ENCODE peak calls at places on chromosomes 11 and 22, in seven cellular contexts. K is kidney, Y is AG10803, J is heart left ventricle, F is thoracic aorta, S is right lobe of liver, W is H9. E is an unnamed sample.

GRCh38 chr11:134063096-134063495 is 5.8 kb upstream of the JAM3 start:
- DNase-seq in J (no peak), F (no peak), Y (no peak), W (no peak), K (no peak), S (no peak), E (no peak)

GRCh38 chr22:31332010-31332409 is 14.1 kb downstream of the PATZ1 start:
- DNase-seq in S (no peak), J (no peak), W (no peak), Y (no peak), K (no peak), F (no peak), E (no peak)

GRCh38 chr11:5712507-5712906 is 22.9 kb downstream of the TRIM22 start:
- DNase-seq in W (no peak), K (no peak), Y (no peak), S (no peak), F (no peak), J (no peak), E (no peak)

GRCh38 chr11:83033367-83033766 is 38.3 kb downstream of the RAB30 start:
- DNase-seq in K (no peak), W (no peak), Y (no peak), S (no peak), F (no peak), J (no peak), E (no peak)

GRCh38 chr22:30826670-30827355 is 132.1 kb downstream of the OSBP2 start:
- DNase-seq in Y (no peak), F (no peak), K (peak), J (no peak), W (no peak), S (no peak), E (no peak)

GRCh38 chr11:942853-943252 is 17.2 kb downstream of the AP2A2 start:
- DNase-seq in Y (peak), W (no peak), F (no peak), K (no peak), J (no peak), S (no peak), E (no peak)

GRCh38 chr11:135027461-135027860 is 615.4 kb upstream of the B3GAT1 start:
- DNase-seq in F (no peak), J (no peak), W (peak), S (no peak), Y (peak), K (no peak), E (no peak)

GRCh38 chr11:78876686-78877085 is 302.0 kb upstream of the NARS2 start:
- DNase-seq in Y (no peak), K (no peak), S (no peak), F (no peak), W (no peak), J (no peak), E (no peak)

GRCh38 chr11:9137293-9138132 is 46.1 kb upstream of the SCUBE2 start:
- DNase-seq in W (peak), Y (peak), J (peak), S (peak), K (peak), F (peak), E (peak)

GRCh38 chr11:28400236-28401100 is 292.3 kb downstream of the METTL15 start:
- DNase-seq in W (no peak), S (no peak), F (no peak), Y (peak), K (no peak), J (no peak), E (peak)

GRCh38 chr11:35373284-35373933 is 45.9 kb downstream of the SLC1A2 start:
- DNase-seq in W (no peak), K (no peak), S (no peak), Y (no peak), J (peak), F (no peak), E (no peak)

GRCh38 chr11:33747969-33748368 is 11.7 kb upstream of the CD59 start:
- DNase-seq in Y (peak), K (no peak), W (no peak), F (no peak), S (no peak), J (no peak), E (peak)

GRCh38 chr11:30314625-30315024 is 8.3 kb upstream of the ARL14EP start:
- DNase-seq in W (no peak), F (no peak), S (no peak), Y (peak), J (no peak), K (no peak), E (no peak)

GRCh38 chr22:37045958-37046357 is 5.6 kb upstream of the KCTD17 start:
- DNase-seq in F (no peak), S (no peak), K (no peak), Y (peak), W (no peak), J (no peak), E (peak)

GRCh38 chr11:19819148-19819547 is 106.5 kb downstream of the NAV2 start:
- DNase-seq in Y (no peak), W (no peak), K (no peak), J (no peak), F (no peak), S (no peak), E (no peak)

GRCh38 chr11:29173660-29174062 is 843.2 kb downstream of the KCNA4 start:
- DNase-seq in W (no peak), S (no peak), F (no peak), J (no peak), Y (peak), K (no peak), E (peak)

GRCh38 chr11:68998390-68998911 is 14.6 kb downstream of the MRGPRF start:
- DNase-seq in S (peak), Y (peak), K (peak), J (peak), W (peak), F (no peak), E (no peak)

GRCh38 chr22:20017622-20017958 is 967 bp upstream of the ARVCF start:
- DNase-seq in F (no peak), J (no peak), K (peak), S (no peak), Y (no peak), W (no peak), E (no peak)

GRCh38 chr22:22520667-22521602 is 865 bp upstream of the ZNF280A start:
- DNase-seq in Y (no peak), K (no peak), S (no peak), J (no peak), F (no peak), W (no peak), E (no peak)

GRCh38 chr11:1151366-1152315 is 6.1 kb upstream of the MUC5AC start:
- DNase-seq in J (no peak), F (no peak), K (peak), S (peak), Y (no peak), W (peak), E (no peak)

GRCh38 chr22:49934891-49935557 is 16.6 kb downstream of the CRELD2 start:
- DNase-seq in F (no peak), S (peak), Y (peak), W (peak), J (peak), K (peak), E (no peak)

GRCh38 chr11:108693852-108694251 is 29.0 kb downstream of the DDX10 start:
- DNase-seq in K (no peak), S (no peak), F (no peak), J (no peak), W (no peak), Y (peak), E (peak)

GRCh38 chr22:38799265-38800002 is 5.5 kb upstream of the DNAL4 start:
- DNase-seq in S (no peak), W (no peak), K (no peak), Y (peak), F (no peak), J (no peak), E (peak)

GRCh38 chr11:3167143-3168119 is 2.3 kb upstream of the OSBPL5 start:
- DNase-seq in J (no peak), W (no peak), F (no peak), K (peak), Y (no peak), S (no peak), E (no peak)

GRCh38 chr11:129881570-129882170 is 13.7 kb downstream of the NFRKB start:
- DNase-seq in K (no peak), S (no peak), J (no peak), F (no peak), Y (peak), W (peak), E (peak)

GRCh38 chr22:26656896-26657851 is at the start of gene MIAT:
- DNase-seq in F (no peak), S (no peak), W (peak), J (no peak), K (no peak), Y (no peak), E (no peak)

GRCh38 chr11:119903821-119904220 is 174.8 kb upstream of the NECTIN1 start:
- DNase-seq in K (no peak), W (no peak), J (no peak), S (no peak), F (no peak), Y (no peak), E (no peak)

GRCh38 chr11:830295-831131 is 2.2 kb upstream of the CD151 start:
- DNase-seq in W (peak), K (peak), Y (peak), F (no peak), J (peak), S (peak), E (peak)

DNA sequence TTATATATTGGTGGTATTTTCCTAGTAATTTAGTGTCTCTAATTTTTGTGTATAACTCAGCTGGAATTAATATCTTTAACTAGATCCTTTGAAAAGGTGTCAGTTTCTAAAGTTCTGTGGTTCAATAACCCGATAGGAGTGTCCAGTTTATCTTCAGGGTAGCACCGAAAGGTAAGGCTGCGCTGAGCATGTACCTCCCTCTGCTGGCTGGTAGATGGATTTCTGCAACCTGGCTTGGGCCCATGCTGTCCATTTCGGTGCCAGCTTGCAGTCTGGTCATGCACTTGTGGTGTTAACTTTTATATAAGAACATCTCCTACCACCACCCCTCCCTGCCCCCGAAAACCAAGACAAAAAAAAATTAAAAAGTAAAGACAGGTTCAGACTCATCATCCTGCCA is 24.7 kb downstream of the EXT2 start:
- DNase-seq in S (peak), K (no peak), W (no peak), F (no peak), J (peak), Y (no peak), E (no peak)
- TF ChIP-seq CTCF in S (peak), K (no peak), W (peak), F (peak), J (peak), Y (peak), E (peak)

GRCh38 chr11:65773784-65774411 is 6.9 kb downstream of the AP5B1 start:
- DNase-seq in F (no peak), S (no peak), K (no peak), J (no peak), W (no peak), Y (no peak), E (no peak)
- TF ChIP-seq CTCF in F (no peak), S (no peak), K (no peak), J (no peak), W (peak), Y (peak), E (peak)

GRCh38 chr11:91158901-91159537 is 936.2 kb upstream of the CHORDC1 start:
- DNase-seq in Y (no peak), W (no peak), F (no peak), J (no peak), K (no peak), S (no peak), E (no peak)

GRCh38 chr11:91160661-91161060 is 937.8 kb upstream of the CHORDC1 start:
- DNase-seq in S (no peak), J (no peak), K (no peak), W (no peak), F (no peak), Y (no peak), E (no peak)

GRCh38 chr11:91163619-91164451 is 941.0 kb upstream of the CHORDC1 start:
- DNase-seq in F (no peak), J (no peak), Y (no peak), S (no peak), K (no peak), W (no peak), E (no peak)

GRCh38 chr11:91164452-91164822 is 941.6 kb upstream of the CHORDC1 start:
- DNase-seq in W (no peak), S (no peak), Y (no peak), J (no peak), K (no peak), F (no peak), E (no peak)
- TF ChIP-seq CTCF in W (no peak), S (no peak), Y (no peak), J (no peak), K (no peak), F (no peak), E (no peak)

GRCh38 chr11:7516488-7516887 is 2.7 kb downstream of the PPFIBP2 start:
- DNase-seq in W (no peak), Y (no peak), K (no peak), J (no peak), S (no peak), F (no peak), E (no peak)

GRCh38 chr11:7512525-7513209 is 1.1 kb upstream of the PPFIBP2 start:
- DNase-seq in W (no peak), J (peak), Y (peak), F (peak), K (peak), S (peak), E (no peak)

GRCh38 chr11:7513210-7514098 is at the start of gene PPFIBP2:
- DNase-seq in Y (peak), S (peak), W (peak), J (peak), K (peak), F (peak), E (peak)

GRCh38 chr11:7515544-7515943 is 1.7 kb downstream of the PPFIBP2 start:
- DNase-seq in F (no peak), S (no peak), W (no peak), J (no peak), Y (no peak), K (no peak), E (no peak)

DNA sequence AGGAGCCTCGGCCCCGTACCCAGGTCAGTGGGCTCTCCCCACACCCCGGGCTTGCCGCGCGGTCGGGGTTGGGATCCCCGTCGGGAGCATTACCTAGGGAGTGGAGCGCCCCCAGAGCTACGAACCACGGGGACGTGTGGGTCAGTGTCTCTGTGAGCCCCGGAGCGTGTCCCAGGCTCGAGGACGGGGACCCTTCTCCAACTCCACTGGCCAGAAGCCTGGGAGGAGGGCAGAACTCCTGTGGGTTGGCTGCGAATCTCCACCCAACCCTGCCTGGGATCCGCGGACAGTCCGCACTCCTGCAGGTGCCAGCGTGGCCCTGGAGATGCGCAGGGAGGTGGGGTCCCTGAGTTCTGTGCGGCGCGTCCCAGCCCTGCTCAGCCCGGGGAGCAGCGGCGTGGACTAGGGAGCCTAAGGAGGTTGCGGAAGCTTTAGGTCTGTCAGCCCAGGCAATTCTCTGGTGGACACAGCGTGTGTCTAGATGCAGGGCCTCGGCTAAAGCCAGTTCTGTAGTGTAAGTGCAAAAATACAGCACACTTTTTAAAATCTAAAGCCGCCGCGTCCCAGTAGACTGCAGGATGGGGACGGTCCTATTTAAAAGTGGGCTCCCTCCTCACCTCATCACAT is 413 bp downstream of the PPFIBP2 start:
- DNase-seq in Y (no peak), K (no peak), S (no peak), J (peak), W (no peak), F (no peak), E (no peak)
- TF ChIP-seq CTCF in Y (no peak), K (no peak), S (no peak), J (no peak), W (peak), F (no peak), E (no peak)

DNA sequence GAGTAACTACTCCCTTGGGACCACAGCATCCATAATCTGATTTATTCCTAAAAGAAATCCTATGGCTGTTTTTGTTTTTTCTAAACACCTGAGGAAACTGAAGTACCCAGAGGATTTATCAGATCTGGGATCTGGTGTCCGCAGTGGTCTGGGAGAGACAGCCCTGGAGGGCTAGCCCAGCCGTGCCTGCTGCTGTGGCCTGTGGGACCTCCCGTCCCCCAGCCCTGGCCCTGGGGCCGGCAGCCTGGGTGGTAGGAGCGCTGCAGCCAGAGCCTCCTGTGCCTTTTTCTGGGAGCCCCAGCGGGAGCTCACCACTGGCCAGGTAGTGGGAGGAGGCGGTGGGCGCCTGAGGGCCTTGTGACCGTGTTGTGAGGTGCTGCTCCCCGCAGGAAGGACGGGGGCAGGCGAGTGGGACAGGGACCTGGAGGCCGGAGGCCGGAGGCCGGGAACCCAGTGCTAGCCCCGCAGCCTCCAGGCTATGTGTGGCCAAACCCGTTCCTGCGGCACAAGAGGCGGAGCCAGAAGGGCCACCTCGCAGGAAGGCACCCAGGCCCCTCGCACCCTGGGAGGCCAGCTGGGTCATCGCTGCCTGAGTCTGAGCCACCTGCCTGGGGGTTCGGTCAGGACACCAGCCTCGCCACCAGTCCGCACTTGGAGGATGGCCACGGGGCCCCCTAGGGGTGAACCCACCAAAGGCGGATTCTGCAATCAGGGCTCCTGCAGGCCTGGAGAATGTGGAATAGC is 18.2 kb upstream of the C11orf96 start:
- DNase-seq in J (no peak), K (peak), W (peak), S (no peak), Y (no peak), F (no peak), E (no peak)
- TF ChIP-seq CTCF in J (no peak), K (no peak), W (peak), S (no peak), Y (no peak), F (no peak), E (peak)

GRCh38 chr11:37712246-37712645 is 1114.2 kb upstream of the RAG2 start:
- DNase-seq in S (no peak), W (peak), Y (no peak), J (no peak), F (no peak), K (no peak), E (no peak)
- TF ChIP-seq CTCF in S (no peak), W (peak), Y (no peak), J (no peak), F (no peak), K (no peak), E (peak)